ENCODE peak calls at places on chromosomes 7 and 10, in four cellular contexts. N is fibroblast of lung, E is neural crest cell, K is endothelial cell. M is an unnamed sample.

GRCh38 chr7:1060315-1061080 is 16.2 kb downstream of the GPR146 start:
- DNase-seq in N (no peak), E (no peak), K (no peak), M (no peak)

GRCh38 chr7:101598422-101598957 is 30.6 kb downstream of the MYL10 start:
- DNase-seq in N (no peak), E (no peak), K (no peak), M (no peak)

GRCh38 chr10:31656820-31657470 is 271.7 kb downstream of the ARHGAP12 start:
- DNase-seq in N (peak; percentile 31), E (no peak), K (no peak), M (no peak)

GRCh38 chr7:99514050-99514449 is 9.6 kb downstream of the ZKSCAN5 start:
- DNase-seq in N (peak; percentile 32), E (no peak), K (no peak), M (peak; percentile 37)

GRCh38 chr7:929311-929711 is 25.2 kb downstream of the ADAP1 start:
- DNase-seq in N (no peak), E (no peak), K (no peak), M (no peak)

GRCh38 chr10:119199231-119199992 is 8.0 kb upstream of the GRK5 start:
- DNase-seq in N (peak; percentile 81), E (peak; percentile 51), K (peak; percentile 60), M (peak; percentile 54)

GRCh38 chr7:116342125-116342524 is 131.8 kb downstream of the TES start:
- DNase-seq in N (no peak), E (no peak), K (no peak), M (no peak)

GRCh38 chr7:51224811-51225581 is 91.6 kb downstream of the COBL start:
- DNase-seq in N (no peak), E (no peak), K (peak; percentile 19), M (no peak)

GRCh38 chr10:89175821-89176220 is 31.3 kb downstream of the CH25H start:
- DNase-seq in N (no peak), E (no peak), K (no peak), M (no peak)

GRCh38 chr10:49612513-49613159 is 1.2 kb upstream of the CHAT start:
- DNase-seq in N (no peak), E (peak; percentile 49), K (no peak), M (no peak)

GRCh38 chr10:29618341-29619171 is 16.2 kb downstream of the SVIL start:
- DNase-seq in N (peak; percentile 18), E (no peak), K (no peak), M (no peak)

DNA sequence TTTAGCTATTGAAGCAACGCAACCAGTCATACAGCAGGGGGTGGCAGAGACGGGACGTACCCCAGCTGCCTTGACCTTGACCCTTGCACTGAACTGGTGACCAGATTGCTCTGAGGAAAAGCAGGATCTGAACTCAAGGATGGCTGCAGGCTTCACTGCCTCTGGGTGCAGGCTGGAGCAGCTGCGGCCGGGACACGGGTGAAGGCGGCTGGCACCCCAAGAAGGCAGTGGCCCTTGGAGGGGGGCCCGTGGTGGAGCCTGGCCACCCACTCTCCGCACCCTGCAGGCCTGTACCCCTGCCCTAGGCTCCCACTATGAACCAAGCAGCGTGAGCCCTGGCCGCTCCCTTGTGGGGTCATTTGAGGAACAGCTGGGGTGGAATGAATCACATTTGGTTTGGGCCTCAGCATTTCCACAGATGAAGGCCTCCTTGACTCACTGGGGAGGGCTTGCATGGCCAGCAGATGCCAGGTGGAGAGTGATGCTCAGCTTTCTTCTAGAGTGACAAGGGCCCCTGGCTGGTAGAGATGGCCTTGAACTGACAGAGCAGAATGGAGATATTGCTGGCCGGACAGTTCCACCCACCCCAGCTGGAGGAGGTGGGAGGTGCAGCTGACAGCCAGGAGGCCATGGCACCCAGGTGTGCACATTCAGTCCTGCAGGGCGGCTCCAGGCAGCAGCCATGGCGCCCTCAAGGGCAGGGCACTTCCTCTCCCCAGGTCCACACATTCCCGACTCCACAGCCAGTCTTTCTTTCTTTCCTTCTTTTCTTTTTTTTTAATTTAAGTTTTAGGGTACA is 218.8 kb downstream of the WDR37 start:
- DNase-seq in N (no peak), E (no peak), K (no peak), M (no peak)
- TF ChIP-seq CTCF in N (no peak), E (no peak), K (no peak), M (no peak)

GRCh38 chr10:44051091-44051490 is 333.8 kb downstream of the CXCL12 start:
- DNase-seq in N (no peak), E (no peak), K (no peak), M (no peak)
- TF ChIP-seq CTCF in N (no peak), E (no peak), K (no peak), M (no peak)

GRCh38 chr7:150966002-150966401 is 12.1 kb downstream of the KCNH2 start:
- DNase-seq in N (no peak), E (no peak), K (peak; percentile 57), M (no peak)
- TF ChIP-seq CTCF in N (peak; percentile 19), E (peak; percentile 47), K (no peak), M (peak; percentile 15)

DNA sequence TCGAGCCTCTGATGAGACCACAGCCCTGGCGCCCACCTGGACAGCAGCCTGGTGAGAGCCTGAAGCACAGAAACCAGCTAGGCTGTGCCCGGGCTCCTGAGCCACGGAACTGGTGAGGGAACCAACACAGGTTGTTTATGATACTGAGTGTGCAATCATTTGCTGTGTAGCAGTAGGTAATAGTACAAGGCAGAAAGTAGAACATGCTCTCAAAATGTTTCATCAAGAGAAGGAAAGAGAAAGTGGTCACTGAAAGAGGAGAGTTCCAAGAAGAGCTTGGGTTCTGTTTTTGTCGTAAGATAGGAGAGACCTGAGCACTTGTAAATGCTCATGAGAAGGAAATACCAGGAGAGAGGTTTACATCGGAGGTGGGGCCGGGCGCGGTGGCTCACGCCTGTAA is 208.2 kb downstream of the FAM107B start:
- DNase-seq in N (no peak), E (no peak), K (no peak), M (no peak)
- TF ChIP-seq CTCF in N (no peak), E (no peak), K (no peak), M (no peak)

GRCh38 chr10:99854860-99855259 is 72.4 kb downstream of the ABCC2 start:
- DNase-seq in N (peak; percentile 73), E (no peak), K (peak; percentile 31), M (no peak)

GRCh38 chr10:99858849-99859248 is 76.4 kb downstream of the ABCC2 start:
- DNase-seq in N (no peak), E (no peak), K (no peak), M (no peak)

GRCh38 chr10:99855479-99856071 is 73.1 kb downstream of the ABCC2 start:
- DNase-seq in N (no peak), E (no peak), K (no peak), M (no peak)

GRCh38 chr10:99860466-99860865 is 78.0 kb downstream of the ABCC2 start:
- DNase-seq in N (no peak), E (no peak), K (no peak), M (no peak)

GRCh38 chr10:99859585-99859984 is 77.1 kb downstream of the ABCC2 start:
- DNase-seq in N (no peak), E (no peak), K (peak; percentile 41), M (no peak)
- TF ChIP-seq CTCF in N (peak; percentile 37), E (peak; percentile 44), K (no peak), M (peak; percentile 25)

GRCh38 chr10:34895977-34896376 is 80.9 kb upstream of the PARD3 start:
- DNase-seq in N (no peak), E (no peak), K (no peak), M (no peak)
- TF ChIP-seq CTCF in N (no peak), E (no peak), K (no peak), M (no peak)

DNA sequence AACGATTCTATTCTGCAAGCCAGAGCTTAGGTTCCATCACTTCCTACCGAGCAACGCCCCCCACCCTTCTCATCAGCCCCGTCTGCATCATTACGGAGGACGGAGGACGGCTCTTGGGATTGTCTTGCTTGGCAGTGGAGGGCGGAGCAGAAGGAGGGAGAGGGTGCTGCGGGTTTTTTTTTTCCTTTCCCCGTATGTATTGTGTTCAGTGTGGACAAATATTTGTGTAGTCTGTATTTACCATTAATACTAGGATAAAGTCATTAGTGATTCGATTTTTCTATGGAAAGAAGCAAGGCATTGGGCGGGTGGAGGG is 125.1 kb downstream of the CLEC2L start:
- DNase-seq in N (no peak), E (no peak), K (no peak), M (no peak)
- TF ChIP-seq CTCF in N (no peak), E (no peak), K (no peak), M (no peak)

M was measured in GM10248.